ENCODE peak calls at places on chromosomes 13 and 19, in seven cellular contexts. Y, N, S, O, G, B and U are unnamed samples.
A peak's percentile ranks its signal among the peaks of the same experiment; 100 is the strongest.

GRCh38 chr13:101155920-101156319 is 260.4 kb downstream of the NALCN start:
- DNase-seq in N (peak; percentile 31), Y (no peak), B (no peak), O (no peak), S (no peak), G (peak; percentile 29), U (no peak)

GRCh38 chr13:52195052-52195837 is 35.8 kb upstream of the NEK3 start:
- DNase-seq in G (peak; percentile 74), O (peak; percentile 75), S (peak; percentile 92), Y (no peak), N (peak; percentile 76), B (peak; percentile 50), U (peak; percentile 17)

GRCh38 chr19:4139614-4140236 is 13.7 kb upstream of the CREB3L3 start:
- DNase-seq in B (peak; percentile 31), G (peak; percentile 92), N (peak; percentile 79), Y (peak; percentile 48), S (peak; percentile 90), O (peak; percentile 99), U (peak; percentile 60)

GRCh38 chr19:49097453-49098288 is 12.4 kb downstream of the SNRNP70 start:
- DNase-seq in Y (peak; percentile 83), O (peak; percentile 90), G (peak; percentile 90), B (peak; percentile 72), N (peak; percentile 90), S (peak; percentile 86), U (peak; percentile 72)

GRCh38 chr19:45645068-45645630 is 6.0 kb upstream of the EML2 start:
- DNase-seq in G (no peak), Y (no peak), N (no peak), O (no peak), S (no peak), B (no peak), U (no peak)

GRCh38 chr19:51508059-51508733 is 6.6 kb upstream of the SIGLEC12 start:
- DNase-seq in O (no peak), B (no peak), Y (no peak), S (no peak), N (no peak), G (no peak), U (no peak)

GRCh38 chr19:48817585-48818124 is 6.8 kb upstream of the BCAT2 start:
- DNase-seq in G (peak; percentile 90), B (no peak), S (no peak), O (no peak), Y (no peak), N (no peak), U (no peak)

GRCh38 chr19:14528419-14529253 is 758 bp upstream of the TECR start:
- DNase-seq in S (no peak), B (no peak), Y (no peak), O (no peak), G (peak; percentile 55), N (no peak), U (no peak)

GRCh38 chr19:52748336-52748950 is 13.6 kb upstream of the ZNF611 start:
- DNase-seq in G (peak; percentile 69), S (no peak), B (peak; percentile 57), Y (no peak), O (no peak), N (peak; percentile 83), U (peak; percentile 52)

GRCh38 chr13:90447735-90448103 is 899.8 kb upstream of the MIR17HG start:
- DNase-seq in N (peak; percentile 91), Y (no peak), B (peak; percentile 63), O (no peak), G (peak; percentile 54), S (no peak), U (peak; percentile 52)

GRCh38 chr13:27273658-27274425 is 3.2 kb downstream of the RASL11A start:
- DNase-seq in G (no peak), N (no peak), O (no peak), Y (no peak), B (peak; percentile 55), S (peak; percentile 23), U (no peak)

GRCh38 chr19:3577741-3578344 is 5.1 kb downstream of the HMG20B start:
- DNase-seq in B (no peak), N (peak; percentile 45), G (no peak), O (peak; percentile 89), S (peak; percentile 86), Y (no peak), U (no peak)

GRCh38 chr13:68145852-68146251 is 915.7 kb upstream of the PCDH9 start:
- DNase-seq in N (no peak), O (no peak), B (no peak), S (no peak), Y (no peak), G (no peak), U (no peak)

GRCh38 chr13:107866007-107866665 is 349.2 kb downstream of the LIG4 start:
- DNase-seq in S (peak; percentile 58), O (peak; percentile 65), B (peak; percentile 34), Y (peak; percentile 43), G (no peak), N (peak; percentile 80), U (peak; percentile 66)

GRCh38 chr19:13788991-13789390 is 6.3 kb upstream of the ZSWIM4 start:
- DNase-seq in N (no peak), O (no peak), S (no peak), G (peak; percentile 95), B (peak; percentile 88), Y (no peak), U (peak; percentile 71)

GRCh38 chr13:40189885-40190655 is 476.4 kb downstream of the FOXO1 start:
- DNase-seq in B (no peak), Y (peak; percentile 59), N (peak; percentile 36), G (no peak), S (no peak), O (no peak), U (no peak)

GRCh38 chr19:5624154-5624663 is 1.3 kb downstream of the SAFB start:
- DNase-seq in B (peak; percentile 61), G (no peak), S (no peak), O (peak; percentile 45), N (peak; percentile 25), Y (no peak), U (peak; percentile 64)

GRCh38 chr19:33864311-33864850 is 67.7 kb downstream of the KCTD15 start:
- DNase-seq in O (no peak), Y (no peak), B (no peak), S (no peak), G (no peak), N (no peak), U (no peak)

GRCh38 chr13:28022848-28023518 is 34.5 kb upstream of the URAD start:
- DNase-seq in B (peak; percentile 46), S (peak; percentile 39), O (peak; percentile 58), G (no peak), Y (peak; percentile 12), N (peak; percentile 64), U (no peak)

GRCh38 chr19:49997709-49998108 is 27.5 kb downstream of the VRK3 start:
- DNase-seq in S (peak; percentile 75), O (peak; percentile 51), N (peak; percentile 81), B (peak; percentile 13), Y (no peak), G (peak; percentile 60), U (peak; percentile 29)

GRCh38 chr13:25977671-25978070 is 74.1 kb downstream of the SHISA2 start:
- DNase-seq in Y (no peak), O (no peak), G (no peak), S (no peak), N (peak; percentile 68), B (no peak), U (no peak)

GRCh38 chr13:25978961-25979360 is 72.9 kb downstream of the SHISA2 start:
- DNase-seq in N (peak; percentile 12), G (peak; percentile 36), B (no peak), S (no peak), O (no peak), Y (no peak), U (peak; percentile 23)

GRCh38 chr13:25982908-25983307 is 68.9 kb downstream of the SHISA2 start:
- DNase-seq in O (no peak), B (no peak), S (no peak), G (no peak), Y (no peak), N (no peak), U (no peak)

GRCh38 chr13:25980255-25980654 is 71.6 kb downstream of the SHISA2 start:
- DNase-seq in G (peak; percentile 41), Y (no peak), O (no peak), B (peak; percentile 3), S (peak; percentile 80), N (peak; percentile 91), U (peak; percentile 35)

GRCh38 chr13:25981060-25981459 is 70.8 kb downstream of the SHISA2 start:
- DNase-seq in B (no peak), G (no peak), O (no peak), N (no peak), S (no peak), Y (no peak), U (no peak)
- H3K18ac ChIP-seq in B (no peak overlapping the region), G (no peak overlapping the region), O (no peak overlapping the region), N (no peak overlapping the region), S (no peak overlapping the region), Y (no peak overlapping the region), U (no peak overlapping the region)

DNA sequence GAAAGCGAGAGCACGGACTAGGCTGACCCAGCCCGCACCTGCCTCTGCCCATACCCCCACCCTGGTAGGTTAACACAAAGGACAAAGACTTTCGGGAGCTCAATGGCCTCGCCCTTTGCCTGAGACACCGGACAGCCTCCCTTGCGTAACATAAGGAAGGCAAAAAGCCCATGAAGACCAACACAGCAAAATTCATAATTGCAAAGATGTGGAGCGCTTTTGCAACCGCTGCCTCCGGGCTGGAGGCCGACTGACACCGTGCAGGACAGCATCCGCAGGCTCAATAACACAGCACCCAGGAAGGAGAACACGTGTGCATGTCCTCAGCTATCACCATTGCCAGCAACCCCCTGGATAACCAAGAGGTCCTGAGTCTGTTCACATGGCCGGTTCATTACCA is 15.4 kb downstream of the LILRA1 start:
- DNase-seq in N (no peak), G (no peak), S (no peak), O (no peak), Y (no peak), B (no peak), U (no peak)
- H3K18ac ChIP-seq in N (no peak overlapping the region), G (no peak overlapping the region), S (no peak overlapping the region), O (no peak overlapping the region), Y (no peak overlapping the region), B (no peak overlapping the region), U (no peak overlapping the region)

DNA sequence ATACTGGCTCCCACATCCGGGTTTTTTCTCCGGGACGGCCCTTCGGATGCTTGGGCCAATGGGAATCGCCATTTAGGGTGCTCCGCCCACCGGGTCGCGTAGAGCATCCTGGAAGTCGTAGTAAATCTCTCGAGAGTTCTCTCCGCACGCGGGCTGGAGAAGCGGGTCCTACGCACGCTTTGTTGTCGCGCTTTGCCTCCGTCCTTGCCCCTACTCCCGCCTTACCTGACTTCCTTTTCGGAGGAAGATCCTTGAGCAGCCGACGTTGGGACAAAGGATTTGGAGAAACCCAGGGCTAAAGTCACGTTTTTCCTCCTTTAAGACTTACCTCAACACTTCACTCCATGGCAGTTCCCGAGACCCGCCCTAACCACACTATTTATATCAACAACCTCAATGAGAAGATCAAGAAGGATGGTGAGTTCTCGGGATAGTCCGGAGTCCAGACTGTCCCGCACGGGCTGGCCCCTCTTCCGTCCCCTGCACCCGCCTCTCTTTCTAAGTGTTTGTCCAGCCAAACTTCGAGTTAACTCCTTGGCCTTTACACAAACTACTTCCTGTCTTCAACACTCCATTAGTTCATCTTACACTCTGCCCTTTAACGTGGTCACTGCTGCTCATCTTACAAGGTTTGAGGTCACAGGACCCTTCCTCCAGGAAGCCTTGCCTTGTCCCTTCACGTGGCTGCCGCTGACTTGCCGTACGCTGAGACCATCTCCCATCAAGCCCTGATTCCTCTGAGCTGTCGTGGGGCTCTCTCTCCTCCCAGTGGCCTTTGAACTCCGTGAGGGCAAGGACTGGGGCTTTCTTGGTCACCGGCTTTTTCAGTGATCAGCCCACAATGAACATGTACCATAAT is at the start of gene SNRPA:
- DNase-seq in N (peak; percentile 100), O (peak; percentile 97), S (peak; percentile 98), Y (peak; percentile 99), G (peak; percentile 100), B (peak; percentile 98), U (peak; percentile 99)
- H3K18ac ChIP-seq in N (peak within 1 kb of the TSS; percentile 86), O (peak within 1 kb of the TSS; percentile 100), S (peak within 1 kb of the TSS; percentile 100), Y (peak within 1 kb of the TSS; percentile 99), G (peak within 1 kb of the TSS; percentile 90), B (peak within 1 kb of the TSS; percentile 75), U (peak within 1 kb of the TSS; percentile 96)

GRCh38 chr13:38664920-38665319 is 22.0 kb upstream of the FREM2 start:
- DNase-seq in S (no peak), B (no peak), N (no peak), G (no peak), Y (no peak), O (no peak), U (no peak)
- H3K18ac ChIP-seq in S (no peak overlapping the region), B (no peak overlapping the region), N (no peak overlapping the region), G (no peak overlapping the region), Y (no peak overlapping the region), O (no peak overlapping the region), U (no peak overlapping the region)